ENCODE peak calls at places on chromosomes 4 and X, in four cellular contexts. One of them, this sample, is unnamed.

GRCh38 chr4:156362581-156362980 is 408.9 kb upstream of the CTSO start:
- DNase-seq in tibial artery: no peak
- DNase-seq in neural progenitor cell: no peak
- DNase-seq in SK-N-SH: no peak
- DNase-seq in this sample: no peak

GRCh38 chrX:131424895-131425294 is 119.0 kb upstream of the OR13H1 start:
- DNase-seq in tibial artery: no peak
- DNase-seq in neural progenitor cell: no peak
- DNase-seq in SK-N-SH: no peak
- DNase-seq in this sample: no peak

GRCh38 chr4:186149872-186150271 is 41.5 kb upstream of the CYP4V2 start:
- DNase-seq in neural progenitor cell: peak; percentile 65
- DNase-seq in SK-N-SH: no peak
- DNase-seq in tibial artery: peak; percentile 66
- DNase-seq in this sample: no peak

GRCh38 chr4:173573286-173573685 is 43.3 kb upstream of the HAND2 start:
- DNase-seq in neural progenitor cell: no peak
- DNase-seq in SK-N-SH: no peak
- DNase-seq in tibial artery: no peak
- DNase-seq in this sample: no peak

GRCh38 chr4:11869471-11869870 is 440.8 kb upstream of the HS3ST1 start:
- DNase-seq in tibial artery: no peak
- DNase-seq in neural progenitor cell: peak; percentile 51
- DNase-seq in SK-N-SH: no peak
- DNase-seq in this sample: no peak

GRCh38 chr4:56640907-56641493 is 40.1 kb downstream of the HOPX start:
- DNase-seq in SK-N-SH: no peak
- DNase-seq in neural progenitor cell: no peak
- DNase-seq in tibial artery: no peak
- DNase-seq in this sample: no peak

GRCh38 chr4:6986067-6986780 is 56.9 kb upstream of the TADA2B start:
- DNase-seq in tibial artery: peak; percentile 77
- DNase-seq in neural progenitor cell: peak; percentile 69
- DNase-seq in SK-N-SH: peak; percentile 67
- DNase-seq in this sample: no peak

GRCh38 chr4:86449746-86450145 is 89.9 kb upstream of the MAPK10 start:
- DNase-seq in neural progenitor cell: peak; percentile 13
- DNase-seq in tibial artery: no peak
- DNase-seq in SK-N-SH: no peak
- DNase-seq in this sample: no peak

GRCh38 chr4:128573781-128574508 is 235.6 kb upstream of the JADE1 start:
- DNase-seq in SK-N-SH: no peak
- DNase-seq in tibial artery: no peak
- DNase-seq in neural progenitor cell: no peak
- DNase-seq in this sample: no peak

GRCh38 chrX:50648151-50648550 is 165.8 kb downstream of the SHROOM4 start:
- DNase-seq in SK-N-SH: no peak
- DNase-seq in neural progenitor cell: no peak
- DNase-seq in tibial artery: no peak
- DNase-seq in this sample: no peak

GRCh38 chr4:8587469-8588195 is 4.9 kb upstream of the CPZ start:
- DNase-seq in tibial artery: no peak
- DNase-seq in neural progenitor cell: no peak
- DNase-seq in SK-N-SH: peak; percentile 32
- DNase-seq in this sample: no peak

GRCh38 chr4:75345436-75345835 is 168.8 kb downstream of the RCHY1 start:
- DNase-seq in SK-N-SH: no peak
- DNase-seq in tibial artery: no peak
- DNase-seq in neural progenitor cell: no peak
- DNase-seq in this sample: no peak

GRCh38 chr4:103046416-103047290 is 27.1 kb upstream of the SLC9B1 start:
- DNase-seq in neural progenitor cell: peak; percentile 71
- DNase-seq in SK-N-SH: peak; percentile 34
- DNase-seq in tibial artery: no peak
- DNase-seq in this sample: peak; percentile 13

GRCh38 chr4:54658321-54659093 is 750 bp downstream of the KIT start:
- DNase-seq in tibial artery: peak; percentile 43
- DNase-seq in SK-N-SH: peak; percentile 78
- DNase-seq in neural progenitor cell: peak; percentile 77
- DNase-seq in this sample: no peak
- TF ChIP-seq CTCF in tibial artery: peak; percentile 34
- TF ChIP-seq CTCF in SK-N-SH: peak; percentile 46
- TF ChIP-seq CTCF in neural progenitor cell: peak; percentile 40
- TF ChIP-seq CTCF in this sample: no peak

GRCh38 chr4:161564230-161564834 is 599.5 kb downstream of the FSTL5 start:
- DNase-seq in tibial artery: no peak
- DNase-seq in neural progenitor cell: no peak
- DNase-seq in SK-N-SH: no peak
- DNase-seq in this sample: no peak
- TF ChIP-seq CTCF in tibial artery: no peak
- TF ChIP-seq CTCF in neural progenitor cell: peak; percentile 48
- TF ChIP-seq CTCF in SK-N-SH: peak; percentile 55
- TF ChIP-seq CTCF in this sample: no peak

GRCh38 chr4:77849278-77849965 is 13.2 kb upstream of the MRPL1 start:
- DNase-seq in neural progenitor cell: no peak
- DNase-seq in tibial artery: no peak
- DNase-seq in SK-N-SH: no peak
- DNase-seq in this sample: no peak
- TF ChIP-seq CTCF in neural progenitor cell: no peak
- TF ChIP-seq CTCF in tibial artery: no peak
- TF ChIP-seq CTCF in SK-N-SH: no peak
- TF ChIP-seq CTCF in this sample: no peak

GRCh38 chr4:154503598-154503997 is 12.0 kb upstream of the DCHS2 start:
- DNase-seq in tibial artery: no peak
- DNase-seq in SK-N-SH: peak; percentile 17
- DNase-seq in neural progenitor cell: peak; percentile 51
- DNase-seq in this sample: no peak
- TF ChIP-seq CTCF in tibial artery: no peak
- TF ChIP-seq CTCF in SK-N-SH: peak; percentile 56
- TF ChIP-seq CTCF in neural progenitor cell: peak; percentile 80
- TF ChIP-seq CTCF in this sample: peak; percentile 47